ENCODE peak calls at places on chromosomes 3 and 15, in four cellular contexts. Z, R, F and I are unnamed samples.

GRCh38 chr3:179732661-179733348 is 80.0 kb downstream of the USP13 start:
- DNase-seq in R (no peak), F (no peak), Z (no peak), I (no peak)

GRCh38 chr3:32705232-32705631 is 20.2 kb downstream of the CNOT10 start:
- DNase-seq in R (no peak), F (no peak), Z (no peak), I (no peak)

GRCh38 chr3:10292505-10293419 is at the start of gene GHRL:
- DNase-seq in Z (no peak), R (peak), F (no peak), I (peak)

GRCh38 chr3:64674591-64675076 is 13.2 kb downstream of the ADAMTS9 start:
- DNase-seq in F (no peak), Z (no peak), R (no peak), I (no peak)

GRCh38 chr15:97903560-97904195 is 56.8 kb upstream of the ARRDC4 start:
- DNase-seq in R (no peak), F (no peak), Z (no peak), I (no peak)

GRCh38 chr15:101773496-101774100 is 29.7 kb upstream of the OR4F6 start:
- DNase-seq in Z (no peak), F (peak), R (peak), I (peak)

GRCh38 chr3:10017636-10018292 is 8.5 kb upstream of the FANCD2 start:
- DNase-seq in R (no peak), Z (no peak), F (no peak), I (peak)

GRCh38 chr3:52345521-52346110 is 29.5 kb downstream of the DNAH1 start:
- DNase-seq in F (no peak), Z (no peak), R (no peak), I (no peak)

GRCh38 chr3:195102609-195103467 is 168.1 kb downstream of the XXYLT1 start:
- DNase-seq in F (peak), Z (peak), R (peak), I (peak)

GRCh38 chr3:181487236-181487978 is 224.3 kb upstream of the SOX2 start:
- DNase-seq in Z (no peak), R (no peak), F (no peak), I (peak)

DNA sequence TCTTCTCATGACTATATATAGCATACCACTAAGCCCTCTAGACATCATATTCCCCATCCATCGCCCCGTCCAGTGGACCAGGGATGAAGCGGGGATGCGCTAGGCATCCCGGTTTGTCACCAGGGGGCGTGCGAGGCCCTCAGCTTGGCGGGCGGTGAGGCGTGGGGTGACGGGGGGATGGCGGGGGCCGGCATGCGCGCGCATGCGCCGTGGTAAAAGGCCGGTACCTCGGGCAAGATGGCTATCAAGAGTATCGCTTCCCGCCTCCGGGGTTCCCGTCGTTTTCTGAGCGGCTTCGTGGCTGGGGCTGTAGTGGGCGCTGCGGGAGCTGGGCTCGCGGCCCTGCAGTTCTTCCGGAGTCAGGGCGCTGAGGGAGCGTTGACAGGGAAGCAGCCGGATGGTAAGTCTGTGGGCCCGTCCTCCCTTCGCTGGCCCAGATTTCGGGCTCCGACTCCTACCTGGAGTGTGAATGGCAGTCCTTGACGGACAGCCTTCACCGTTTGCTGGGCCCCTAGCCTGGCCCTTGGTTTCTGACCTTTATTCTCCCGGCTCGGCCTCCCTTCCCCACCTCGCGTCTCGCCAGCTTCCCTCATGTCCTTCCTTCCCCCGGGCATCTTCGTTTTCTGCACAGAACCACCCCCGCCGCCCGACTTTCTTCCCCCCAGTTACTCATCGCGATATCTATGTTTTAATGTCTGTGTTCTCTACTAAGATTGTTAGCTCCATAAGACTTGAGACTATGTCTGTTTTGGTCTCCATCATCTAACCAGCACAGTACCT is at the start of gene EXOG:
- DNase-seq in Z (peak), R (peak), F (peak), I (peak)
- TF ChIP-seq POLR2A in Z (peak), R (peak), F (peak), I (peak)

GRCh38 chr3:160183375-160184076 is 41.7 kb upstream of the C3orf80 start:
- DNase-seq in F (no peak), R (no peak), Z (no peak), I (no peak)
- TF ChIP-seq MAX in F (no peak), R (no peak), Z (no peak), I (no peak)

DNA sequence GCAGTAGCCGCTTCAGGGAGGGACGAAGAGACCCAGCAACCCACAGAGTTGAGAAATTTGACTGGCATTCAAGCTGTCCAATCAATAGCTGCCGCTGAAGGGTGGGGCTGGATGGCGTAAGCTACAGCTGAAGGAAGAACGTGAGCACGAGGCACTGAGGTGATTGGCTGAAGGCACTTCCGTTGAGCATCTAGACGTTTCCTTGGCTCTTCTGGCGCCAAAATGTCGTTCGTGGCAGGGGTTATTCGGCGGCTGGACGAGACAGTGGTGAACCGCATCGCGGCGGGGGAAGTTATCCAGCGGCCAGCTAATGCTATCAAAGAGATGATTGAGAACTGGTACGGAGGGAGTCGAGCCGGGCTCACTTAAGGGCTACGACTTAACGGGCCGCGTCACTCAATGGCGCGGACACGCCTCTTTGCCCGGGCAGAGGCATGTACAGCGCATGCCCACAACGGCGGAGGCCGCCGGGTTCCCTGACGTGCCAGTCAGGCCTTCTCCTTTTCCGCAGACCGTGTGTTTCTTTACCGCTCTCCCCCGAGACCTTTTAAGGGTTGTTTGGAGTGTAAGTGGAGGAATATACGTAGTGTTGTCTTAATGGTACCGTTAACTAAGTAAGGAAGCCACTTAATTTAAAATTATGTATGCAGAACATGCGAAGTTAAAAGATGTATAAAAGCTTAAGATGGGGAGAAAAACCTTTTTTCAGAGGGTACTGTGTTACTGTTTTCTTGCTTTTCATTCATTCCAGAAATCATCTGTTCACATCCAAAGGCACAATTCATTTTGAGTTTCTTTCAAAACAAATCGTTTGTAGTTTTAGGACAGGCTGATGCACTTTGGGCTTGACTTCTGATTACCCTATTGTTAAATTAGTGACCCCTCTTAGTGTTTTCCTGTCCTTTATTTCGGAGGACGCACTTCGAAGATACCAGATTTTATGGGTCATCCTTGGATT is at the start of gene MLH1:
- DNase-seq in R (peak), F (peak), Z (peak), I (peak)
- TF ChIP-seq POLR2A in R (peak), F (peak), Z (peak), I (peak)

GRCh38 chr3:126908752-126909275 is 74.1 kb upstream of the PLXNA1 start:
- DNase-seq in R (peak), F (no peak), Z (no peak), I (peak)
- TF ChIP-seq MAX in R (peak), F (no peak), Z (no peak), I (peak)

DNA sequence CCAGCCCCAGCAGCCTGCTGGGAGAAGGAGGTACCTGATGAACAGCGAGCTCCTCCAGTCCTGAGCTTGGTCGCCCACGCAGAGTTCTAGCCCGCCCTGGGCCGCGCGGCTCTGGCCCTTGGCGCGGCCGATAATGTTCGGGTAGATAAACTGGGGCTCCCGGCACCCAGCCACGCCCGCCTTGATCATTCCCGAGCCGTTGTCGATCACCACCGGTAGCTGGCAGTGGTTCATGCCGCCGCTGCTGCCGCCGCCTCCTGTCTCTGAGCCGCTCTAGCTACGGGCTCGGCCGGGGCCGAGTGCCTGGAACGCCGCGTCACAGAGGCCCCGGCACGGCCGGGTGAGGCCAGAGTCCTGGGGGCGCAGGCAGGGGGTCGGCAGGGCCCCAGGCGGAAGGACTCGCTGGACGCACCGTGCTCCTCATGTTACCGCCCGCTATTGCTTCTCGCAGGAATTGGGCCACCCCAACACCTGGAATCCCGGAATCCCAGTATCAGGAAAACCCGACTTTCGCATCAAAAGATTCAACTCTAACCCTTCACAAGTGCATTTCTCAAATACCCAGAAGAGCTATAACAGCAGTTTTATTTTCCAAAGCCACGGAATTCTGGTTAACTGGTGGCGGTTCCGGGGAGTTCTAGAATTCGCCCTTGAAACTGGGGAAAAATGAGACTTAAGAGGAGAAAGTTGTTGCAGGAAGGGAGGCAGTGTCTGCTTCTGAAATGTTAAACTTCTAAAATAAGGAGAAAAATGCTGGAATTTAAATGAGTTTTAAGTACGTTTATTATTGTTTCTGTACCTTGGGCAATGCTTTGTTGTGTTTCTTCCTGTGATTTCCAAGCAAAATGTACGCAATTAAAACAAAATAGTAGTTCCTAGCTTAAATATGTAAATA is at the start of gene ACTRT3:
- DNase-seq in Z (peak), F (peak), R (no peak), I (peak)
- TF ChIP-seq POLR2A in Z (peak), F (no peak), R (no peak), I (no peak)

GRCh38 chr3:115790759-115791158 is 167.4 kb downstream of the GAP43 start:
- DNase-seq in F (peak), R (peak), Z (peak), I (peak)

GRCh38 chr3:115789480-115789879 is 166.2 kb downstream of the GAP43 start:
- DNase-seq in R (no peak), F (no peak), Z (no peak), I (no peak)

GRCh38 chr3:115787818-115788217 is 164.5 kb downstream of the GAP43 start:
- DNase-seq in Z (no peak), F (no peak), R (no peak), I (no peak)

GRCh38 chr3:115788921-115789470 is 165.7 kb downstream of the GAP43 start:
- DNase-seq in R (no peak), Z (peak), F (peak), I (no peak)

GRCh38 chr3:115792206-115792955 is 169.1 kb downstream of the GAP43 start:
- DNase-seq in F (no peak), Z (no peak), R (no peak), I (peak)
- TF ChIP-seq MAX in F (no peak), Z (no peak), R (no peak), I (no peak)

GRCh38 chr15:75646112-75646943 is 1.4 kb upstream of the SNX33 start:
- DNase-seq in F (no peak), Z (no peak), R (no peak), I (no peak)

GRCh38 chr15:75647370-75648155 is at the start of gene SNX33:
- DNase-seq in R (peak), F (no peak), Z (peak), I (peak)

GRCh38 chr15:75648156-75649000 is 666 bp downstream of the SNX33 start:
- DNase-seq in R (peak), Z (no peak), F (no peak), I (peak)

GRCh38 chr15:75649045-75649761 is 1.5 kb downstream of the SNX33 start:
- DNase-seq in R (no peak), Z (no peak), F (no peak), I (no peak)

DNA sequence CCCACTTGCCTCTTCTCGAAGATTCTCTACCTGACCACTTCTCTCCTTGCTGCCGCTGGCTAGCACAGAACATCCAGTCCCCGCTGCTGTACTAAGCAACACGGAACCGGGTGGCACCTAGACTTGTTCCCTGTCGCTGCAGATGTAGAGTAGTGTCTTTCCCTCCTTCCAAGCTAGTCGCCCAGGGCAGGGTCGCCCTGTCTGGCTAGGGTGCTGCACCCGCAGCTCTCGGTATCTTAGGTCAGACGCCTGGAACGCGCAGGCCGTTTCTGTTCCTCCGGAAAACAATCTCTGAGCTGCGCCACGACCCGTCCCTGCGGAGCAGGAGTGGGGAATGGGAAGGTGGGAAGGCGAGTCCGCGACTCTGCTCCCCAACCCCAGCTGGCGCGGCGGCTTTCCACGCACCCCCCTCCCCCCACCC is 758 bp upstream of the SNX33 start:
- DNase-seq in Z (no peak), R (peak), F (no peak), I (peak)
- TF ChIP-seq POLR2A in Z (no peak), R (no peak), F (no peak), I (no peak)

GRCh38 chr15:39846108-39846507 is 63.5 kb upstream of the FSIP1 start:
- DNase-seq in Z (no peak), F (no peak), R (no peak), I (no peak)
- TF ChIP-seq MAX in Z (no peak), F (no peak), R (no peak), I (no peak)

DNA sequence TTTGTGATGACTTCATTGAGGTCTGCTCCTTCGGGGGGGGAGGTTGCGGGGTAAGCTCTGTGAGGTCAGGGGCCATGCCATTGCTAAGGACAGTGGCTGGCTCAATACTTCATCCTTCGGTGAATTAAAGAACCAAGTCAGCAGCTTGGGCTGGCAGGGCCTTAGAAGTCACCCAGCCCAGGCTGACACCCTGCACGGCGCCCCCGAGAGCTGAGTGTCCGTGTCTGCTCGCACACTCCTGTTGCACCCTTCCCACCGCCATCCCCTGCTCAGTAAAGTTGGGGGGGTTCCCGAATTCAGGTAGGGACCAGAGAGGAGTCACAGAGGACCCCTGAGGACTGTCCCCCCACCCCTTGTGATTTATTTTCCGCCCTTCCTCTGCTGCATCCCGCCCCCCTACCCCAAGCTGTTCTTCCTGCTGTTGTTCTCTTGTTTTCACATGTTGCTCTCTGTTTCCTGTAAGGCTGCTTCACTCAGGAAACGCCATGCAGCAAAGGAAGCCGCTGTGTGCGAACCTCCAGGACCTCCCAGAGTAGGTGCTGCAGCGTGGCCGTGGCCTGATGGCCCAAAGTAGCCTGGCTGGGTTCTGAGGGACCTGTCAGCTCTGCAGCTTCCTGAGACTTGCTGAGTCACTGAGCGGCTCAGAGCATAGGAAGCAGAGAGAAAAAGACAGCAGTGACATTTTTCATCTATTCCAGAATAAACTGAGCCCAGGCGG is 14.4 kb downstream of the EFCC1 start:
- DNase-seq in F (no peak), R (peak), Z (no peak), I (peak)
- TF ChIP-seq POLR2A in F (no peak), R (no peak), Z (no peak), I (no peak)

DNA sequence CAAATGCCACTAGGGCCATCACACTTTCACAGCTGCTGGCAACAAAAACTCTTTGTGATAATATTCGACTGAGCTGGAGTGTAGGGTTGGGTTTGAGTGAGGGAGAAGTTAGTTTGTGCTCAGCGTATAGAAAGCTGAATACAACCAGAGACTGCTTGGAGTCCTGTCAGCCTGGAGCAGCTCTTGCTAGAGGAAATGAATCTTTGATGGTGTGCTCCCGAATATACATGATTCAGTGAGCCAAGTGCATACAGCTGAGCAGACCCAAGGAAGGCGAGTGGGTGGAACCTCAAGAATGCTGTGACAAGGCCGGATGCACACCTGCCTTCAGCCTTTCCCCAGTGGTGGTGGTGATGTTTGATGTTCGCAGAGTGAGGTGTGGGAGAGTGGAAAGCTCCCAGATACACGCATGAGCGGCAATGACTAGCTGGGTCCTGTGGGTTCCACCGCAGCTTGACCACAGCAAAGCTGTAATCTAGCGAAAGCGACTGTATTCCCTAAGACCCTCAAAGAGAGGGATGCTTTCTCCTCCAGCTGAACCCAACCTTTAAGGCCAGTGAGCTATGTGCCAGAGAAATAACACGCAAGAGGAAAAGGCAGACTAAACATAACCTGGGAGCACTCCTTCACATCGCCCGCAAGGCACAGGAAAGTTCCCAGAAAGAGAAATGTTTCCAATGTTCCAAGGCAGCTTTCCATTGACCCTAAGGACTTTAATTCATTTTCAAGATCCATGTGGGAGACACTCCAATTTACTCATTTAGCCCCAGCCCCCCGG is 1.2 kb downstream of the ARHGEF3 start:
- DNase-seq in Z (no peak), F (no peak), R (no peak), I (no peak)
- TF ChIP-seq MAX in Z (no peak), F (no peak), R (no peak), I (no peak)